ENCODE peak calls at places on chromosomes 1 and 21, in four cellular contexts. Q is stimulated activated CD8-positive, alpha-beta memory T cell treated with anti-CD3 and anti-CD28 coated beads, Interleukin-4, amount 100 ng/mL, for 4 hours; A is T follicular helper cell; M is AG10803. N is an unnamed sample.

GRCh38 chr1:192812420-192813209 is 3.8 kb downstream of the RGS2 start:
- DNase-seq in Q (no peak), A (no peak), M (no peak), N (no peak)

GRCh38 chr1:10659646-10660540 is 136.6 kb downstream of the CASZ1 start:
- DNase-seq in Q (no peak), A (no peak), M (no peak), N (no peak)

GRCh38 chr1:207868252-207868768 is 42.6 kb downstream of the CD34 start:
- DNase-seq in Q (no peak), A (no peak), M (peak), N (no peak)

GRCh38 chr1:229975047-229975446 is 92.0 kb upstream of the GALNT2 start:
- DNase-seq in Q (no peak), A (no peak), M (no peak), N (no peak)

GRCh38 chr1:27602510-27603319 is 1.2 kb downstream of the AHDC1 start:
- DNase-seq in Q (no peak), A (peak), M (no peak), N (peak)

GRCh38 chr1:26961826-26962225 is 1.6 kb upstream of the KDF1 start:
- DNase-seq in Q (no peak), A (no peak), M (peak), N (no peak)

GRCh38 chr21:29277442-29277841 is 21.3 kb upstream of the BACH1 start:
- DNase-seq in Q (no peak), A (no peak), M (no peak), N (no peak)

GRCh38 chr1:16716691-16717173 is 23.6 kb upstream of the RNU1-4 start:
- DNase-seq in Q (no peak), A (no peak), M (no peak), N (no peak)

GRCh38 chr1:47696911-47697441 is 259.1 kb downstream of the FOXD2 start:
- DNase-seq in Q (no peak), A (no peak), M (no peak), N (no peak)

GRCh38 chr21:34877485-34878128 is 171.5 kb downstream of the RUNX1 start:
- DNase-seq in Q (no peak), A (no peak), M (no peak), N (no peak)

GRCh38 chr1:62040450-62040849 is 154.2 kb upstream of the L1TD1 start:
- DNase-seq in Q (no peak), A (no peak), M (no peak), N (no peak)

GRCh38 chr1:54763814-54764131 is 550 bp downstream of the PARS2 start:
- DNase-seq in Q (no peak), A (no peak), M (peak), N (no peak)

GRCh38 chr1:12696658-12697057 is 19.3 kb upstream of the AADACL3 start:
- DNase-seq in Q (no peak), A (no peak), M (peak), N (no peak)

GRCh38 chr1:212221801-212222200 is 63.4 kb upstream of the PPP2R5A start:
- DNase-seq in Q (no peak), A (no peak), M (peak), N (no peak)

GRCh38 chr1:174769961-174770549 is 229.7 kb upstream of the CACYBP start:
- DNase-seq in Q (no peak), A (no peak), M (peak), N (no peak)

GRCh38 chr1:224726783-224727182 is 110.7 kb downstream of the CNIH3 start:
- DNase-seq in Q (no peak), A (no peak), M (peak), N (no peak)

GRCh38 chr1:51642739-51643142 is 25.8 kb downstream of the OSBPL9 start:
- DNase-seq in Q (no peak), A (no peak), M (peak), N (no peak)

GRCh38 chr1:223258751-223259177 is 105.2 kb downstream of the SUSD4 start:
- DNase-seq in Q (no peak), A (no peak), M (peak), N (no peak)

GRCh38 chr21:37373539-37373938 is 7.0 kb downstream of the DYRK1A start:
- DNase-seq in Q (no peak), A (no peak), M (no peak), N (no peak)

GRCh38 chr1:112527266-112528010 is 18.7 kb downstream of the WNT2B start:
- DNase-seq in Q (no peak), A (no peak), M (peak), N (no peak)

GRCh38 chr1:10727703-10728348 is 68.6 kb downstream of the CASZ1 start:
- DNase-seq in Q (no peak), A (no peak), M (no peak), N (no peak)

GRCh38 chr1:166900987-166901386 is 24.9 kb upstream of the TADA1 start:
- DNase-seq in Q (no peak), A (no peak), M (peak), N (no peak)

GRCh38 chr1:24743404-24744211 is 1.6 kb upstream of the CLIC4 start:
- DNase-seq in Q (no peak), A (no peak), M (peak), N (no peak)

GRCh38 chr1:245585252-245585959 is 430.6 kb downstream of the KIF26B start:
- DNase-seq in Q (no peak), A (no peak), M (peak), N (no peak)

GRCh38 chr1:151992345-151993083 is 1.1 kb downstream of the S100A10 start:
- DNase-seq in Q (no peak), A (peak), M (peak), N (no peak)

GRCh38 chr21:45632897-45633260 is 10.6 kb upstream of the PCBP3 start:
- DNase-seq in Q (no peak), A (no peak), M (no peak), N (no peak)

GRCh38 chr1:162991444-162991843 is 77.7 kb upstream of the RGS4 start:
- DNase-seq in Q (no peak), A (no peak), M (no peak), N (no peak)

GRCh38 chr1:98196012-98196411 is 275.2 kb upstream of the DPYD start:
- DNase-seq in Q (no peak), A (no peak), M (peak), N (no peak)

GRCh38 chr1:168719306-168720111 is 9.5 kb downstream of the DPT start:
- DNase-seq in Q (no peak), A (no peak), M (no peak), N (no peak)

GRCh38 chr1:228003461-228004330 is 3.1 kb upstream of the WNT3A start:
- DNase-seq in Q (no peak), A (no peak), M (no peak), N (no peak)

GRCh38 chr21:16085436-16085835 is 355.7 kb downstream of the USP25 start:
- DNase-seq in Q (no peak), A (no peak), M (no peak), N (no peak)

GRCh38 chr1:54259546-54259945 is 59.6 kb downstream of the MRPL37 start:
- DNase-seq in Q (no peak), A (no peak), M (no peak), N (no peak)

GRCh38 chr1:203199002-203199401 is 12.5 kb upstream of the CHI3L1 start:
- DNase-seq in Q (no peak), A (no peak), M (no peak), N (no peak)

GRCh38 chr21:41768371-41769042 is 1.7 kb upstream of the RIPK4 start:
- DNase-seq in Q (no peak), A (no peak), M (peak), N (no peak)

GRCh38 chr1:199173356-199173755 is 534.5 kb downstream of the PTPRC start:
- DNase-seq in Q (no peak), A (no peak), M (peak), N (no peak)

GRCh38 chr1:213186168-213186567 is 135.1 kb downstream of the RPS6KC1 start:
- DNase-seq in Q (no peak), A (no peak), M (no peak), N (no peak)

GRCh38 chr1:162016616-162017015 is 7.1 kb downstream of the OLFML2B start:
- DNase-seq in Q (no peak), A (no peak), M (no peak), N (no peak)